ENCODE peak calls at places on chromosomes 13 and 19, in nine cellular contexts. F, K, V, G, I, M, C, S and H are unnamed samples.
A peak's percentile ranks its signal among the peaks of the same experiment; 100 is the strongest.

GRCh38 chr19:14127929-14128509 is 8.4 kb downstream of the ASF1B start:
- DNase-seq in K (no peak), I (no peak), V (peak; percentile 33), M (no peak), F (no peak), C (no peak), S (no peak), G (no peak), H (no peak)

GRCh38 chr13:37364024-37364423 is 234.5 kb downstream of the POSTN start:
- DNase-seq in G (no peak), M (no peak), I (no peak), C (no peak), S (no peak), K (no peak), V (no peak), F (no peak), H (no peak)

GRCh38 chr13:28679628-28680027 is 20.7 kb downstream of the POMP start:
- DNase-seq in G (no peak), S (no peak), V (peak; percentile 55), C (no peak), F (no peak), I (no peak), M (no peak), K (no peak), H (no peak)

GRCh38 chr19:39563408-39563807 is 23.4 kb upstream of the EID2 start:
- DNase-seq in K (no peak), C (no peak), V (peak; percentile 8), I (no peak), F (no peak), M (peak; percentile 49), S (no peak), G (no peak), H (no peak)

GRCh38 chr19:58559275-58560006 is 1.0 kb upstream of the UBE2M start:
- DNase-seq in I (peak; percentile 92), C (no peak), G (peak; percentile 49), S (no peak), V (peak; percentile 94), K (no peak), M (peak; percentile 96), F (peak; percentile 94), H (no peak)

GRCh38 chr19:22532388-22533310 is 101.5 kb upstream of the ZNF492 start:
- DNase-seq in V (no peak), M (no peak), I (no peak), K (no peak), C (no peak), S (no peak), G (no peak), F (peak; percentile 74), H (no peak)

GRCh38 chr19:5293607-5294089 is 47.0 kb downstream of the PTPRS start:
- DNase-seq in K (no peak), I (no peak), V (peak; percentile 33), F (no peak), S (no peak), G (no peak), C (no peak), M (peak; percentile 68), H (no peak)

GRCh38 chr19:47284324-47284899 is 9.7 kb downstream of the INAFM1 start:
- DNase-seq in M (peak; percentile 61), I (peak; percentile 79), C (peak; percentile 47), G (no peak), F (no peak), V (peak; percentile 78), K (no peak), S (peak; percentile 50), H (no peak)

GRCh38 chr13:35765387-35765786 is 288.9 kb upstream of the MAB21L1 start:
- DNase-seq in I (no peak), M (peak; percentile 56), V (no peak), C (no peak), S (no peak), G (no peak), F (no peak), K (no peak), H (no peak)

GRCh38 chr13:32378012-32378411 is 49.9 kb downstream of the N4BP2L1 start:
- DNase-seq in F (no peak), G (no peak), K (no peak), M (no peak), I (no peak), S (no peak), V (peak; percentile 13), C (no peak), H (no peak)

GRCh38 chr13:45564108-45564507 is 51.4 kb downstream of the ERICH6B start:
- DNase-seq in I (no peak), C (no peak), K (no peak), S (no peak), F (no peak), V (peak; percentile 78), G (no peak), M (peak; percentile 21), H (no peak)

GRCh38 chr13:61294467-61295186 is 121.0 kb downstream of the PCDH20 start:
- DNase-seq in C (no peak), K (no peak), M (no peak), G (no peak), S (no peak), F (no peak), V (no peak), I (no peak), H (no peak)

GRCh38 chr13:110130431-110130830 is 176.5 kb downstream of the COL4A1 start:
- DNase-seq in G (no peak), F (no peak), V (no peak), C (no peak), I (peak; percentile 25), M (no peak), S (no peak), K (no peak), H (no peak)

GRCh38 chr13:77034883-77035282 is 7.9 kb upstream of the FBXL3 start:
- DNase-seq in I (no peak), M (no peak), C (no peak), F (no peak), S (no peak), K (no peak), G (no peak), V (peak; percentile 54), H (no peak)

GRCh38 chr13:43021926-43022670 is 1.3 kb upstream of the DNAJC15 start:
- DNase-seq in K (no peak), V (peak; percentile 85), C (no peak), I (no peak), F (no peak), G (no peak), S (no peak), M (no peak), H (no peak)

GRCh38 chr19:12836529-12836863 is 1.8 kb upstream of the MAST1 start:
- DNase-seq in V (no peak), C (no peak), S (no peak), K (no peak), F (no peak), I (no peak), M (no peak), G (no peak), H (no peak)

GRCh38 chr19:3145909-3146676 is 10.3 kb downstream of the GNA15 start:
- DNase-seq in S (no peak), G (no peak), F (peak; percentile 60), K (no peak), C (no peak), I (no peak), M (no peak), V (no peak), H (no peak)

GRCh38 chr19:718251-719024 is 9.7 kb downstream of the PALM start:
- DNase-seq in C (no peak), V (no peak), G (no peak), S (no peak), M (no peak), F (no peak), K (no peak), I (no peak), H (no peak)

GRCh38 chr13:101739382-101740178 is 287.1 kb downstream of the ITGBL1 start:
- DNase-seq in V (no peak), F (no peak), M (no peak), S (no peak), G (no peak), C (no peak), I (no peak), K (no peak), H (no peak)

GRCh38 chr13:31236211-31236786 is 36.5 kb downstream of the B3GLCT start:
- DNase-seq in V (peak; percentile 78), G (no peak), K (no peak), F (no peak), M (peak; percentile 37), C (no peak), S (peak; percentile 43), I (no peak), H (peak; percentile 10)

GRCh38 chr13:105338773-105339172 is 1196.7 kb downstream of the EFNB2 start:
- DNase-seq in C (no peak), F (no peak), V (no peak), M (no peak), I (no peak), S (no peak), K (no peak), G (no peak), H (no peak)

GRCh38 chr13:74000906-74001305 is 133.3 kb downstream of the KLF12 start:
- DNase-seq in K (no peak), V (no peak), F (no peak), C (no peak), M (no peak), S (no peak), G (no peak), I (no peak), H (no peak)

GRCh38 chr13:94764576-94765321 is 52.4 kb upstream of the SOX21 start:
- DNase-seq in M (peak; percentile 21), G (no peak), I (no peak), C (no peak), K (no peak), V (no peak), S (no peak), F (no peak), H (no peak)

GRCh38 chr13:50168803-50169202 is 153.6 kb downstream of the KCNRG start:
- DNase-seq in G (no peak), F (no peak), C (no peak), V (no peak), I (no peak), S (no peak), K (no peak), M (no peak), H (no peak)

GRCh38 chr13:38686635-38687245 is at the start of gene FREM2:
- DNase-seq in F (peak; percentile 37), I (no peak), G (no peak), M (peak; percentile 98), S (peak; percentile 71), C (no peak), V (peak; percentile 29), K (no peak), H (peak; percentile 84)

GRCh38 chr19:5492281-5492812 is 37.1 kb downstream of the ZNRF4 start:
- DNase-seq in G (no peak), C (no peak), M (no peak), F (no peak), K (no peak), I (no peak), S (no peak), V (no peak), H (no peak)